ENCODE peak calls at places on chromosomes 7 and 10, in five cellular contexts. H is kidney epithelial cell, M is stomach, Q is OCI-LY7, S is mammary epithelial cell. O is an unnamed sample.

GRCh38 chr10:89235073-89235798 is 16.3 kb downstream of the LIPA start:
- DNase-seq in Q (no peak), S (no peak), H (no peak), M (no peak), O (no peak)

GRCh38 chr10:24456319-24456718 is 247.4 kb downstream of the KIAA1217 start:
- DNase-seq in Q (no peak), S (peak; percentile 94), M (no peak), H (no peak), O (no peak)

GRCh38 chr10:32321016-32321631 is 25.8 kb downstream of the EPC1 start:
- DNase-seq in Q (no peak), H (no peak), S (no peak), M (no peak), O (no peak)

GRCh38 chr7:130998993-130999602 is 265.1 kb upstream of the KLF14 start:
- DNase-seq in M (no peak), S (peak; percentile 96), H (no peak), Q (no peak), O (no peak)

GRCh38 chr7:100407285-100408180 is 21.0 kb downstream of the ZCWPW1 start:
- DNase-seq in S (peak; percentile 66), M (no peak), Q (peak; percentile 83), H (no peak), O (peak; percentile 59)

GRCh38 chr10:122648599-122649428 is 50.8 kb downstream of the C10orf120 start:
- DNase-seq in M (peak; percentile 44), S (peak; percentile 16), Q (peak; percentile 33), H (no peak), O (peak; percentile 28)

GRCh38 chr10:95404460-95404858 is 113.7 kb upstream of the PDLIM1 start:
- DNase-seq in Q (no peak), M (no peak), H (no peak), S (no peak), O (no peak)

GRCh38 chr7:5690931-5691461 is 90.5 kb downstream of the RNF216 start:
- DNase-seq in M (no peak), H (no peak), S (peak; percentile 56), Q (no peak), O (no peak)

GRCh38 chr10:125004571-125005311 is 62.8 kb downstream of the ZRANB1 start:
- DNase-seq in M (peak; percentile 17), S (no peak), Q (no peak), H (no peak), O (no peak)

GRCh38 chr10:83373659-83374058 is 765.6 kb upstream of the GHITM start:
- DNase-seq in M (no peak), S (peak; percentile 47), H (no peak), Q (peak; percentile 28), O (peak; percentile 52)

GRCh38 chr10:101071266-101071884 is 9.6 kb downstream of the KAZALD1 start:
- DNase-seq in Q (peak; percentile 81), M (no peak), H (no peak), S (no peak), O (no peak)

GRCh38 chr10:20147679-20148078 is 331.4 kb downstream of the PLXDC2 start:
- DNase-seq in H (peak; percentile 2), M (no peak), S (peak; percentile 4), Q (no peak), O (no peak)

GRCh38 chr10:17199351-17199804 is 2.1 kb downstream of the TRDMT1 start:
- DNase-seq in Q (no peak), S (peak; percentile 39), M (no peak), H (no peak), O (no peak)

GRCh38 chr7:30166841-30167235 is 32.1 kb downstream of the MTURN start:
- DNase-seq in H (no peak), S (no peak), M (no peak), Q (no peak), O (no peak)

GRCh38 chr7:140625908-140626868 is 14.4 kb downstream of the DENND2A start:
- DNase-seq in S (peak; percentile 90), M (peak; percentile 72), Q (no peak), H (peak; percentile 97), O (no peak)

GRCh38 chr10:113099431-113100298 is 149.6 kb downstream of the TCF7L2 start:
- DNase-seq in Q (no peak), M (no peak), S (peak; percentile 77), H (peak; percentile 52), O (no peak)

GRCh38 chr7:65798111-65799075 is 74.5 kb upstream of the VKORC1L1 start:
- DNase-seq in Q (peak; percentile 19), M (no peak), S (peak; percentile 40), H (no peak), O (no peak)

GRCh38 chr10:78263521-78263988 is 229.9 kb downstream of the RPS24 start:
- DNase-seq in S (peak; percentile 11), H (no peak), Q (no peak), M (no peak), O (no peak)

GRCh38 chr7:36303202-36304098 is 86.2 kb upstream of the ANLN start:
- DNase-seq in H (no peak), Q (no peak), S (peak; percentile 86), M (peak; percentile 78), O (no peak)

GRCh38 chr10:13146383-13146782 is 15.0 kb upstream of the MCM10 start:
- DNase-seq in M (no peak), H (no peak), Q (no peak), S (peak; percentile 2), O (no peak)

GRCh38 chr10:32957341-32958084 is 517 bp downstream of the ITGB1 start:
- DNase-seq in S (peak; percentile 58), Q (peak; percentile 55), H (no peak), M (peak; percentile 48), O (no peak)

GRCh38 chr10:124728071-124728829 is 15.9 kb downstream of the FAM53B start:
- DNase-seq in H (no peak), M (no peak), Q (no peak), S (no peak), O (no peak)

GRCh38 chr7:88686468-88687229 is 72.9 kb upstream of the ZNF804B start:
- DNase-seq in M (no peak), H (no peak), S (no peak), Q (no peak), O (no peak)

GRCh38 chr10:131841131-131841661 is 59.6 kb upstream of the PPP2R2D start:
- DNase-seq in M (no peak), S (no peak), Q (no peak), H (no peak), O (no peak)

GRCh38 chr10:54454271-54454670 is 346.8 kb downstream of the PCDH15 start:
- DNase-seq in Q (no peak), M (no peak), S (no peak), H (no peak), O (no peak)

GRCh38 chr10:44382131-44382858 is 2.6 kb downstream of the CXCL12 start:
- DNase-seq in Q (no peak), S (no peak), M (peak; percentile 23), H (no peak), O (no peak)

GRCh38 chr7:36570508-36571219 is 153.6 kb downstream of the AOAH start:
- DNase-seq in S (no peak), M (no peak), Q (no peak), H (no peak), O (peak; percentile 96)

DNA sequence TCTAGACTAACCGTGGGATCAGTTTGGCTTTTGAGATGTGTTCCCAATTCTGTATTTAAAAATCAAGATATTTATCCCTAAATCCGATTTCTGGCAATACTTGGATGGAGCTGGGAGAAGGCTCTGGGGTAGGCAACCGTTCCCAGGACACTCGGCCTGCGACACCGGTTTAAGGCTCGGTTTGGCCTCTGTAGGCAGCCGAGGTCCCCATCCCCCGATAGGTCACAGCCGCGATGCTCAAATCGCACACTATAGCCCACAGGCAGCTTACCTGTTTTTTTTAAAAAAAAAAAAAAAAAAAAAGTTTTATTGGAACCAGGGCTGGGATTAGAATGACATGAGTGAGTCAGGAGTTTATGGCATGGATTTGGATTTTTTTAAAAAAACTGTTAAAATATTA is 729 bp upstream of the TAF3 start:
- DNase-seq in H (no peak), Q (no peak), S (no peak), M (no peak), O (no peak)
- H3K4me3 ChIP-seq in H (peak overlapping the region; percentile 94), Q (peak overlapping the region; percentile 96), S (peak overlapping the region; percentile 93), M (peak overlapping the region; percentile 98), O (peak overlapping the region; percentile 95)

GRCh38 chr7:42233939-42234338 is 3.1 kb downstream of the GLI3 start:
- DNase-seq in S (peak; percentile 52), H (no peak), M (no peak), Q (no peak), O (no peak)

GRCh38 chr7:42236266-42237161 is 495 bp downstream of the GLI3 start:
- DNase-seq in S (peak; percentile 70), H (no peak), M (no peak), Q (no peak), O (peak; percentile 4)

GRCh38 chr7:42235734-42236133 is 1.3 kb downstream of the GLI3 start:
- DNase-seq in H (no peak), S (peak; percentile 38), Q (no peak), M (no peak), O (no peak)

GRCh38 chr7:42233166-42233565 is 3.8 kb downstream of the GLI3 start:
- DNase-seq in M (no peak), S (peak; percentile 29), Q (no peak), H (no peak), O (no peak)

DNA sequence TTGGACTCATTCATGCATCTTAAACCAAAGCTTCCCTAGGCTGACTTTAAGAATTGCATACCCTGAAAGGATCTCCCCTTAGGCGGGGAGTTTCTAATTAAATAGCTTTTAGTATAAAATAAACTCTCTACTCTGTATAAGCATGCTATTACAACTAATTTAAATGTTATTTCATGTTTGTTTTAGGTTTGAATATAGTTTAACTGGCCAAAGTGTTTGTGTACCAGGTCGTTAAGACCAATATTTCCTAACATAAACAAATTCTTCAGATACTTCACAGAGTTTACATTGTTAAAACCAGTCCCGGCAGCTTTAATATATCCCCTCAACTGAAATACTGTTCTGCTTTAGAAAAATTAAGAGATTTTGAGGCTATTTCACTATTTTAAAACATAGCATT is 2.3 kb downstream of the GLI3 start:
- DNase-seq in M (no peak), H (no peak), S (peak; percentile 5), Q (no peak), O (no peak)
- H3K4me3 ChIP-seq in M (no peak overlapping the region), H (no peak overlapping the region), S (peak overlapping the region; percentile 73), Q (no peak overlapping the region), O (no peak overlapping the region)

DNA sequence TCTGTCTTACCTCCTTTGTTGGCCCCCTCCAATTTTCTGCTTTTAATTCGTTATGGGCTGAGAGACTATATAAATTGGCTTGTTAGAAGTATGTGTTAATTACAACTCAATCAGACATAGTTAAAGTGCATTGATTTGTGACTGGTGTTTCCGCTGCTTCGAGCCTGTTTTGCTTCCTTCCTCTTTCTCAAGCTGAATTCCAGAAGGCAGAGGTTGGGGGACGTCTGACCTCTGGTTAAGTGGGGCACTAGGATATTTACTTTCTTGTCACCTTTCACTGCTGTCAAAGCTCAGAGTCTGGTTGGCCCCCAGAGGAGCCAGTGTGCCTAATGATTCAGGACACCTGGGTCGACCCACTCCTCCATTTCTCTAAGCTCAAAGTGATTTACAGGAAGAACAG is 397.0 kb upstream of the NPVF start:
- DNase-seq in Q (peak; percentile 39), H (no peak), S (no peak), M (no peak), O (no peak)
- H3K4me3 ChIP-seq in Q (no peak overlapping the region), H (no peak overlapping the region), S (no peak overlapping the region), M (no peak overlapping the region), O (no peak overlapping the region)

GRCh38 chr7:50416509-50417299 is 33.4 kb downstream of the FIGNL1 start:
- DNase-seq in S (no peak), M (no peak), H (no peak), Q (peak; percentile 83), O (no peak)
- H3K4me3 ChIP-seq in S (no peak overlapping the region), M (no peak overlapping the region), H (no peak overlapping the region), Q (no peak overlapping the region), O (no peak overlapping the region)